ENCODE peak calls at places on chromosomes 1 and 21, in eight cellular contexts. U is heart right ventricle, O is GM13976, E is fibroblast of the aortic adventitia, A is PC-3, N is brain microvascular endothelial cell, I is thoracic aorta, D is neural crest cell. M is an unnamed sample.

GRCh38 chr1:156444407-156445001 is 56.1 kb downstream of the MEF2D start:
- DNase-seq in I (no peak), N (peak; percentile 24), E (no peak), D (peak; percentile 49), O (peak; percentile 52), U (no peak), A (peak; percentile 70), M (no peak)

GRCh38 chr1:172638885-172639831 is 19.7 kb upstream of the FASLG start:
- DNase-seq in A (peak; percentile 100), N (peak; percentile 94), E (peak; percentile 82), D (no peak), I (no peak), U (no peak), O (no peak), M (peak; percentile 94)

GRCh38 chr1:244863491-244864252 is 671 bp downstream of the HNRNPU start:
- DNase-seq in N (no peak), I (no peak), U (peak; percentile 34), E (no peak), A (no peak), O (no peak), D (no peak), M (no peak)

GRCh38 chr1:68225781-68226180 is 6.5 kb downstream of the WLS start:
- DNase-seq in O (no peak), A (no peak), E (peak; percentile 61), U (no peak), N (no peak), I (no peak), D (no peak), M (no peak)

GRCh38 chr1:184649500-184649899 is 105.2 kb downstream of the EDEM3 start:
- DNase-seq in D (no peak), E (peak; percentile 61), A (no peak), I (no peak), N (no peak), O (peak; percentile 76), U (no peak), M (peak; percentile 59)

GRCh38 chr1:41892211-41892840 is 26.4 kb downstream of the HIVEP3 start:
- DNase-seq in E (no peak), U (no peak), N (no peak), O (no peak), D (no peak), A (no peak), I (no peak), M (no peak)

GRCh38 chr1:115674011-115674410 is 32.2 kb downstream of the VANGL1 start:
- DNase-seq in O (no peak), D (no peak), U (no peak), E (no peak), I (no peak), N (no peak), A (no peak), M (no peak)

GRCh38 chr1:233326319-233326994 is 1.1 kb upstream of the MAP3K21 start:
- DNase-seq in I (no peak), U (no peak), D (no peak), N (no peak), A (no peak), O (no peak), E (no peak), M (no peak)

GRCh38 chr21:40047993-40048730 is 180.9 kb downstream of the PCP4 start:
- DNase-seq in O (no peak), I (peak; percentile 60), A (no peak), E (no peak), N (no peak), D (no peak), U (no peak), M (peak; percentile 27)

GRCh38 chr1:37755290-37755689 is 9.6 kb downstream of the EPHA10 start:
- DNase-seq in A (peak; percentile 61), E (no peak), I (no peak), O (peak; percentile 59), N (no peak), D (no peak), U (no peak), M (no peak)

GRCh38 chr1:23827717-23828116 is 2.5 kb upstream of the HMGCL start:
- DNase-seq in N (no peak), O (no peak), D (no peak), U (no peak), A (no peak), I (no peak), E (no peak), M (no peak)

GRCh38 chr21:31339736-31340135 is 4.3 kb downstream of the TIAM1 start:
- DNase-seq in I (no peak), D (no peak), U (no peak), O (no peak), A (no peak), E (no peak), N (no peak), M (no peak)

GRCh38 chr1:62462370-62462769 is 25.5 kb downstream of the USP1 start:
- DNase-seq in D (no peak), E (no peak), I (no peak), O (no peak), N (no peak), U (no peak), A (no peak), M (no peak)

GRCh38 chr1:151968058-151968457 is 25.6 kb downstream of the S100A10 start:
- DNase-seq in D (no peak), U (peak; percentile 36), O (peak; percentile 60), E (peak; percentile 67), I (no peak), N (peak; percentile 43), A (peak; percentile 89), M (peak; percentile 32)

GRCh38 chr1:179296831-179297377 is 3.3 kb downstream of the SOAT1 start:
- DNase-seq in U (no peak), D (no peak), O (no peak), I (no peak), E (no peak), N (no peak), A (no peak), M (no peak)

GRCh38 chr21:40863839-40864238 is 16.9 kb upstream of the DSCAM start:
- DNase-seq in N (no peak), D (no peak), E (no peak), U (no peak), I (no peak), A (no peak), O (no peak), M (no peak)

GRCh38 chr1:222769181-222769580 is 32.2 kb downstream of the FAM177B start:
- DNase-seq in O (no peak), U (no peak), I (no peak), E (no peak), D (no peak), A (no peak), N (no peak), M (no peak)

GRCh38 chr1:208007938-208008342 is 97.0 kb upstream of the CD34 start:
- DNase-seq in I (no peak), E (peak; percentile 92), D (no peak), O (no peak), U (no peak), A (peak; percentile 78), N (peak; percentile 78), M (peak; percentile 73)

GRCh38 chr1:172326171-172326570 is 94.3 kb upstream of the C1orf105 start:
- DNase-seq in D (no peak), U (no peak), A (peak; percentile 29), E (peak; percentile 45), N (no peak), O (no peak), I (no peak), M (peak; percentile 21)

GRCh38 chr1:11384170-11384554 is 94.8 kb upstream of the DISP3 start:
- DNase-seq in A (peak; percentile 22), O (no peak), D (no peak), E (no peak), N (no peak), U (no peak), I (no peak), M (no peak)

GRCh38 chr1:204793259-204793658 is 77.4 kb upstream of the NFASC start:
- DNase-seq in N (no peak), O (no peak), I (no peak), A (no peak), U (no peak), D (no peak), E (no peak), M (no peak)

GRCh38 chr1:204788470-204788869 is 82.2 kb upstream of the NFASC start:
- DNase-seq in O (no peak), A (no peak), E (no peak), U (no peak), N (no peak), D (no peak), I (no peak), M (no peak)

GRCh38 chr1:204791453-204792366 is 79.0 kb upstream of the NFASC start:
- DNase-seq in N (peak; percentile 33), I (no peak), E (peak; percentile 55), U (peak; percentile 42), D (peak; percentile 85), O (peak; percentile 75), A (peak; percentile 83), M (peak; percentile 32)
- TF ChIP-seq CTCF in N (peak; percentile 92), I (peak; percentile 51), E (peak; percentile 86), U (peak; percentile 78), D (peak; percentile 87), O (peak; percentile 79), A (peak; percentile 99), M (peak; percentile 89)

GRCh38 chr1:236774926-236775325 is 20.2 kb upstream of the MTR start:
- DNase-seq in D (no peak), O (no peak), E (peak; percentile 52), U (peak; percentile 16), A (peak; percentile 26), N (peak; percentile 15), I (no peak), M (no peak)
- TF ChIP-seq CTCF in D (no peak), O (no peak), E (peak; percentile 39), U (peak; percentile 32), A (peak; percentile 44), N (peak; percentile 41), I (peak; percentile 21), M (peak; percentile 55)

GRCh38 chr1:22142315-22143064 is 407 bp downstream of the WNT4 start:
- DNase-seq in O (peak; percentile 64), D (no peak), U (no peak), E (peak; percentile 13), A (peak; percentile 30), N (no peak), I (no peak), M (no peak)
- TF ChIP-seq CTCF in O (no peak), D (peak; percentile 27), U (no peak), E (no peak), A (no peak), N (no peak), I (no peak), M (no peak)

GRCh38 chr1:216028630-216029029 is 394.6 kb downstream of the USH2A start:
- DNase-seq in D (no peak), O (no peak), N (no peak), A (no peak), I (no peak), U (no peak), E (no peak), M (no peak)

GRCh38 chr1:216032977-216033376 is 390.3 kb downstream of the USH2A start:
- DNase-seq in E (no peak), U (no peak), O (no peak), I (no peak), N (no peak), D (no peak), A (no peak), M (peak; percentile 13)

GRCh38 chr1:216032284-216032683 is 391.0 kb downstream of the USH2A start:
- DNase-seq in E (no peak), N (no peak), A (no peak), O (no peak), I (no peak), U (no peak), D (no peak), M (no peak)

DNA sequence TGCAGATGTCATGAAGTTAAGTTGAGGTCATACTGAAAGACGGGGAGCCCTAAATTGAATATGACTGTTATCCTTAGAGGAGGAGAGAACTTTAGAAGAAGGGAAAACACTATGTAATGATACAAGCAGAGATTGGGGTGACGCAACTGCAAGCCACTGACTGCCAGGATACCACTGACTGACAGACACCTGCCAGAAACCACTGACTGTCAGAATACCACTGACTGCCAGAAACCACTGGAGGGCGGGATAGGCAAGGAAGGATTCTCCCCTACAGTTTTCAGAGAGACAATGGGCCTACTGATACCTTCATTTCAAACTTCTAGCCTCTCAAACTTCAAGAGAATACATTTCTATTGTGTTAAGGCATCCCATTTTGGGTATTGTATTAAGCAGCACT is 388.7 kb downstream of the USH2A start:
- DNase-seq in E (no peak), A (peak; percentile 60), I (no peak), N (no peak), D (no peak), O (no peak), U (no peak), M (no peak)
- TF ChIP-seq CTCF in E (no peak), A (peak; percentile 67), I (no peak), N (peak; percentile 38), D (peak; percentile 53), O (no peak), U (no peak), M (peak; percentile 65)